ENCODE peak calls at places on chromosomes 1 and 21, in eight cellular contexts. E, A, B, J, K, W, I and H are unnamed samples.

GRCh38 chr21:42653492-42654061 is at the start of gene PDE9A:
- DNase-seq in B (peak; percentile 65), J (peak; percentile 56), A (no peak), K (no peak), W (no peak), E (no peak), I (peak; percentile 46), H (no peak)

GRCh38 chr1:88327391-88328267 is 356.4 kb upstream of the PKN2 start:
- DNase-seq in B (no peak), J (peak; percentile 92), K (no peak), I (no peak), A (no peak), W (no peak), E (no peak), H (peak; percentile 74)

GRCh38 chr1:235865565-235866206 is 1.0 kb downstream of the LYST start:
- DNase-seq in K (no peak), I (no peak), J (no peak), W (no peak), A (no peak), B (no peak), E (peak; percentile 7), H (peak; percentile 9)

GRCh38 chr1:74362691-74363090 is 127.5 kb downstream of the TNNI3K start:
- DNase-seq in E (no peak), I (no peak), J (no peak), A (no peak), W (no peak), K (no peak), B (no peak), H (no peak)

GRCh38 chr1:164591858-164592257 is 32.9 kb downstream of the PBX1 start:
- DNase-seq in W (no peak), I (no peak), B (no peak), E (no peak), J (peak; percentile 91), A (no peak), K (no peak), H (peak; percentile 32)

GRCh38 chr1:160166459-160166858 is 15.1 kb downstream of the ATP1A4 start:
- DNase-seq in B (no peak), E (no peak), J (no peak), A (no peak), K (no peak), W (no peak), I (no peak), H (no peak)

GRCh38 chr21:44092201-44092600 is 15.0 kb upstream of the PWP2 start:
- DNase-seq in A (no peak), I (no peak), E (no peak), W (no peak), B (no peak), K (no peak), J (no peak), H (no peak)

GRCh38 chr1:89310976-89311375 is 38.3 kb upstream of the GBP5 start:
- DNase-seq in B (no peak), E (no peak), A (no peak), K (no peak), J (no peak), W (no peak), I (no peak), H (no peak)

GRCh38 chr1:17903386-17903785 is 148.3 kb downstream of the ACTL8 start:
- DNase-seq in B (no peak), W (no peak), J (no peak), E (no peak), A (no peak), K (no peak), I (no peak), H (no peak)

GRCh38 chr1:105004515-105004914 is 1254.8 kb downstream of the AMY1C start:
- DNase-seq in E (no peak), B (no peak), K (no peak), I (no peak), J (no peak), W (no peak), A (no peak), H (no peak)